ENCODE peak calls at places on chromosomes 11 and 22, in four cellular contexts. J is K562, S is GM12878, H is HepG2. I is an unnamed sample.

GRCh38 chr22:24703101-24703500 is 71.4 kb downstream of the PIWIL3 start:
- DNase-seq in H (peak; percentile 70), J (peak; percentile 12), S (no peak), I (no peak)

GRCh38 chr22:42697542-42698013 is 23.1 kb downstream of the A4GALT start:
- DNase-seq in S (no peak), J (no peak), H (peak; percentile 61), I (no peak)

GRCh38 chr11:63901660-63902059 is 15.3 kb downstream of the RCOR2 start:
- DNase-seq in S (no peak), J (no peak), H (no peak), I (no peak)

GRCh38 chr22:50102946-50103345 is 13.1 kb downstream of the MOV10L1 start:
- DNase-seq in H (peak; percentile 31), J (peak; percentile 49), S (no peak), I (no peak)

GRCh38 chr22:19991645-19992451 is 24.8 kb downstream of the ARVCF start:
- DNase-seq in S (no peak), J (no peak), H (no peak), I (no peak)

GRCh38 chr11:44032304-44033085 is 15.3 kb upstream of the ACCSL start:
- DNase-seq in J (no peak), H (no peak), S (no peak), I (no peak)

GRCh38 chr11:66012946-66013761 is 1.3 kb downstream of the CST6 start:
- DNase-seq in H (no peak), S (no peak), J (peak; percentile 55), I (no peak)

GRCh38 chr11:69067200-69067599 is 18.5 kb downstream of the TPCN2 start:
- DNase-seq in J (no peak), S (no peak), H (no peak), I (no peak)

GRCh38 chr11:11335043-11335442 is 18.0 kb downstream of the CSNK2A3 start:
- DNase-seq in S (no peak), H (no peak), J (no peak), I (no peak)

GRCh38 chr22:29071261-29072045 is 1.4 kb upstream of the KREMEN1 start:
- DNase-seq in J (no peak), H (peak; percentile 71), S (no peak), I (peak; percentile 77)

GRCh38 chr11:79113099-79113498 is 327.7 kb downstream of the TENM4 start:
- DNase-seq in H (no peak), J (no peak), S (no peak), I (no peak)

GRCh38 chr11:109859325-109859724 is 233.9 kb upstream of the ZC3H12C start:
- DNase-seq in J (no peak), S (no peak), H (peak; percentile 13), I (no peak)

GRCh38 chr11:84720706-84721402 is 906.3 kb downstream of the DLG2 start:
- DNase-seq in S (no peak), J (no peak), H (no peak), I (peak; percentile 38)

GRCh38 chr11:57791321-57792059 is 29.9 kb downstream of the CTNND1 start:
- DNase-seq in J (no peak), H (no peak), S (no peak), I (peak; percentile 33)

GRCh38 chr11:19890308-19890707 is 177.7 kb downstream of the NAV2 start:
- DNase-seq in S (no peak), H (no peak), J (no peak), I (no peak)

GRCh38 chr11:126793596-126793995 is 207.0 kb downstream of the KIRREL3 start:
- DNase-seq in H (no peak), J (no peak), S (no peak), I (no peak)

GRCh38 chr22:24432059-24432853 is 4.9 kb downstream of the ADORA2A start:
- DNase-seq in H (no peak), J (peak; percentile 44), S (no peak), I (no peak)

GRCh38 chr22:16958475-16958874 is 49.5 kb downstream of the GAB4 start:
- DNase-seq in S (no peak), H (no peak), J (peak; percentile 7), I (no peak)

GRCh38 chr22:49400136-49400865 is 427.4 kb downstream of the BRD1 start:
- DNase-seq in S (no peak), H (no peak), J (no peak), I (no peak)

GRCh38 chr11:64767344-64768299 is 7.8 kb upstream of the PYGM start:
- DNase-seq in J (no peak), S (no peak), H (peak; percentile 67), I (peak; percentile 88)

GRCh38 chr11:87223816-87224215 is 186.1 kb downstream of the TMEM135 start:
- DNase-seq in H (no peak), J (no peak), S (no peak), I (no peak)

DNA sequence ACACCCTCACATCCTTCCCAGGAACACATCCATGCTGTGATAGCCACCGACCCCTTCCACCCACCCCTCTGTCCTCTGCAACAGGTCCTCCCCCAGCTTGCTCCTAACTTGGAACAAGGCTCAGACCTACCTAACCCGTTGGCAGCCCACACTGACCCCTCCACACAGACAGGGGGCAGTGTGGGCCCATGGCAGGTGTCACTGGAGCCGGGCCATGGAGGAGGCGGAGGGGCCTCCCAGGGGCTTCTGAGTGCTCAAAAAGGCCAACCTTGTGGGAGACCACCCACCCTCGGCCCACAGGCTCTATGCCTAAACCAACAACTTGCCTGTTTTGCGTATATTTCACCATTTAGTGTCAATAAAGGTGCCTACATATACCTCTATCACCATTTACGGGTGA is 57.0 kb downstream of the CERK start:
- DNase-seq in S (no peak), J (peak; percentile 42), H (peak; percentile 18), I (peak; percentile 52)
- TF ChIP-seq CBFB in S (no peak), J (no peak), H (no peak), I (no peak)

GRCh38 chr22:46053563-46054090 is 76.7 kb upstream of the WNT7B start:
- DNase-seq in S (no peak), J (peak; percentile 22), H (no peak), I (no peak)
- TF ChIP-seq ESRRA in S (no peak), J (no peak), H (no peak), I (no peak)

DNA sequence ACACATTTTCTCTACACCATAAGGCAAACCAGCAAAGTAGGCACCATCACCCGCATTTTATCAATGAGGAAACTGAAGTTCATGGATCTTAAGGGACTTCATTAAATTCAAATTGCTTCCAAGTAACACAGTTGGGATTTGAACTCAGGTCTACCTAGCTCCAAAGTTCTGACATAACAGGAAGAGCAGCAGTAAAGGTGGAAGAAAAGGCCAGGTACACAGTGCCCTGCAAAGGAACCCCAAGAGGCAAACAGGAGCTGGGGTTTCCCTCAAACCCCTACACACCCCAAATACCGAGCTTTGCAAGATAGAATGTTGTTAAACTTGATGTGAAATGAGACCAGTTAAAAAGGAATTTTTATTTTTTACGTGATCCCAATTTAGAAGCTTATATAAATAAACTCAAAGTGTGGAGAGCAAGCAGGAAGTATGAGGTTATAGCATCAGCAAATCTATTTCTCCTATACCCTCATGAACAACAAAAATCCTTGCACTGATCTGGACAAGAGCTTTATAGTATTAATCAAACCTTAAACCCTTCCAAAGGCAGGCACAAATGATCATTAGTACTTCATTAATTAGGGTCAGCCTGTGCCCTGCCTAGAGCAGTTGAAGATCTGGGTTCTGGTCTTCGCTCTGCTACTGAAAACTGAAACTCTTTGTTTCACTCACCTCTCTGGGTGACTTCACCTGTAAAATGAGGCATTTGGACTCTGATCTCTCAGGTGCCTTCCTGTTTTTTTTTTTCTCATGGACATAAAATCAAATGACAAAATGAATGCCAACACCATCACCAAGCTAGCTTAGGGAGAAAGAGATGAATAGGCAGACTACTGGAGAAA is 36.5 kb downstream of the SYTL2 start:
- DNase-seq in S (no peak), J (no peak), H (no peak), I (no peak)
- TF ChIP-seq CBFB in S (no peak), J (no peak), H (no peak), I (no peak)

GRCh38 chr11:123302751-123303195 is 107.7 kb upstream of the CLMP start:
- DNase-seq in J (no peak), S (peak; percentile 79), H (no peak), I (no peak)
- TF ChIP-seq ESRRA in J (no peak), S (no peak), H (no peak), I (no peak)

GRCh38 chr11:107587306-107587979 is 3.5 kb upstream of the ELMOD1 start:
- DNase-seq in H (no peak), S (no peak), J (no peak), I (no peak)
- TF ChIP-seq CBFB in H (no peak), S (no peak), J (no peak), I (no peak)

GRCh38 chr11:72812604-72812967 is 1.6 kb upstream of the ATG16L2 start:
- DNase-seq in J (no peak), H (no peak), S (no peak), I (no peak)
- TF ChIP-seq ESRRA in J (no peak), H (no peak), S (no peak), I (no peak)

DNA sequence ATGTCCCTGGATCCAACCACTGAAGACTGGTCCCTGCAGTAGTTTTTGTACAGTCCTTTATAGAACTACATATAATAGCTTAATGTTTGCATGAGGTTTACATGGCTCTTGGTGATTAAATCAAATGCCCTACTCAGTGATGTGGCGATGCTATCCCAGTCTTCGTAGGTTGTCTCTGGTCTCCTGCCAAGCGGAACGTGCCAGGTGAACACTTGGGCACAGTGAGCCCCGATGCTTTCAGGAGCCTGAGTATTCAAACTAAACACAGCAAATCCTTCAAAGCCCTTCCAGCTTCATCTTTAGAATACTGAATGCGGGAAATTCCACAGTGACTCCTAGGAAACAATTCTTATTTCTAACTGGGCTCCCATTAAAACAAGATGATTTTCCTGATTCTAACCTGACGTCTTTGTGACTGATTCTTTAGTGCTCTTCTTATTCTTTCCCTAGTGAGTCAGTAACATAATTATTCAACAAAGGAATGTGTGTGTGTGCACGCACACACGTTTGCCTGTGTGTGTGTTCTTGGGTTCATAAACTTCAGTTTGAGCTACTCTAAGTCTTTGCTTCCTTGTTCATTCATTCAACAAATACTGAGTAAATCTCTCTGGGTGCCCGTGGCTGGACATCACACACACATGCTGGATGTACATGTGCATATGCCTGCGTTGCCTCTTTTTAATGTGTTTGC is 134.7 kb downstream of the WNT7B start:
- DNase-seq in J (no peak), S (no peak), H (no peak), I (no peak)
- TF ChIP-seq CBFB in J (no peak), S (no peak), H (no peak), I (no peak)

GRCh38 chr11:117177534-117178209 is 871 bp upstream of the SIDT2 start:
- DNase-seq in H (no peak), S (no peak), J (no peak), I (no peak)

GRCh38 chr11:117179048-117179999 is 781 bp downstream of the SIDT2 start:
- DNase-seq in J (peak; percentile 27), H (no peak), S (peak; percentile 45), I (peak; percentile 41)

GRCh38 chr11:117176186-117176585 is 2.4 kb upstream of the SIDT2 start:
- DNase-seq in J (no peak), H (no peak), S (no peak), I (no peak)

GRCh38 chr11:117180020-117180419 is 1.5 kb downstream of the SIDT2 start:
- DNase-seq in S (no peak), J (no peak), H (no peak), I (no peak)

GRCh38 chr11:117178210-117179034 is at the start of gene SIDT2:
- DNase-seq in J (peak; percentile 88), S (peak; percentile 75), H (peak; percentile 83), I (peak; percentile 94)
- TF ChIP-seq ESRRA in J (no peak), S (no peak), H (no peak), I (no peak)